ENCODE peak calls at places on chromosomes 11 and 22, in four cellular contexts. E, V, T and B are unnamed samples.
A peak's percentile ranks its signal among the peaks of the same experiment; 100 is the strongest.

GRCh38 chr11:120273432-120273831 is 33.5 kb downstream of the POU2F3 start:
- DNase-seq in E (no peak), V (no peak), T (no peak), B (no peak)

GRCh38 chr11:47187723-47188122 is 1.5 kb upstream of the PACSIN3 start:
- DNase-seq in E (no peak), V (no peak), T (no peak), B (no peak)

GRCh38 chr11:13012037-13012693 is 3.0 kb downstream of the RASSF10 start:
- DNase-seq in E (no peak), V (no peak), T (no peak), B (no peak)

GRCh38 chr22:37317698-37318210 is 35.4 kb downstream of the CYTH4 start:
- DNase-seq in E (no peak), V (no peak), T (no peak), B (no peak)

GRCh38 chr11:15663778-15664218 is 549.1 kb downstream of the INSC start:
- DNase-seq in E (no peak), V (no peak), T (no peak), B (no peak)

GRCh38 chr11:83681045-83681781 is 395.0 kb upstream of the CCDC90B start:
- DNase-seq in E (no peak), V (no peak), T (no peak), B (no peak)

GRCh38 chr11:49995559-49995958 is 13.2 kb upstream of the OR4C12 start:
- DNase-seq in E (no peak), V (no peak), T (peak; percentile 44), B (no peak)

GRCh38 chr11:76524461-76524860 is 79.6 kb downstream of the EMSY start:
- DNase-seq in E (no peak), V (no peak), T (peak; percentile 47), B (no peak)